ENCODE peak calls at places on chromosomes 4 and X, in five cellular contexts. D is CD8-positive, alpha-beta memory T cell; I is GM23248; U is lung; X is esophagus squamous epithelium. W is an unnamed sample. For H3K4me1 and H3K27me3, the result is how much of the 10 kb centered on the place peaks cover.

GRCh38 chrX:40415675-40416074 is 165.1 kb upstream of the ATP6AP2 start:
- DNase-seq in D (no peak), U (no peak), I (no peak), X (no peak), W (no peak)

GRCh38 chrX:40581333-40581910 is 652 bp downstream of the ATP6AP2 start:
- DNase-seq in I (peak), U (no peak), X (no peak), D (peak), W (no peak)

GRCh38 chrX:149699761-149700160 is 12.1 kb upstream of the MAGEA11 start:
- DNase-seq in X (no peak), D (no peak), U (no peak), I (no peak), W (no peak)

GRCh38 chr4:105145913-105146285 is 777 bp upstream of the TET2 start:
- DNase-seq in I (no peak), X (peak), D (peak), U (peak), W (no peak)

GRCh38 chr4:14177987-14178386 is 550.5 kb upstream of the BOD1L1 start:
- DNase-seq in D (no peak), I (no peak), X (no peak), U (no peak), W (no peak)

GRCh38 chrX:138872537-138872936 is 161.0 kb upstream of the FGF13 start:
- DNase-seq in D (no peak), U (no peak), I (peak), X (no peak), W (no peak)

GRCh38 chr4:168605411-168605810 is 108.6 kb downstream of the PALLD start:
- DNase-seq in I (peak), U (no peak), D (no peak), X (no peak), W (no peak)

GRCh38 chr4:150402968-150403367 is 179.0 kb upstream of the MAB21L2 start:
- DNase-seq in U (no peak), I (no peak), D (no peak), X (no peak), W (no peak)

GRCh38 chr4:183772361-183772760 is 113.3 kb downstream of the TRAPPC11 start:
- DNase-seq in I (no peak), D (no peak), U (no peak), X (no peak), W (no peak)

GRCh38 chr4:186018261-186018660 is 50.7 kb upstream of the TLR3 start:
- DNase-seq in X (no peak), D (no peak), U (no peak), I (no peak), W (no peak)

GRCh38 chrX:128020701-128021100 is 31.5 kb downstream of the ACTRT1 start:
- DNase-seq in I (no peak), X (no peak), U (no peak), D (no peak), W (no peak)

GRCh38 chr4:3613980-3614730 is 81.9 kb upstream of the LRPAP1 start:
- DNase-seq in D (no peak), X (no peak), I (peak), U (no peak), W (no peak)

GRCh38 chrX:69210513-69211065 is 45.3 kb upstream of the PJA1 start:
- DNase-seq in D (no peak), I (no peak), U (no peak), X (no peak), W (no peak)

GRCh38 chr4:12703076-12703475 is 781.1 kb downstream of the RAB28 start:
- DNase-seq in U (no peak), X (no peak), I (no peak), D (no peak), W (no peak)

GRCh38 chr4:12697970-12698369 is 786.2 kb downstream of the RAB28 start:
- DNase-seq in D (no peak), U (no peak), X (no peak), I (no peak), W (no peak)

GRCh38 chr4:12701384-12701783 is 782.8 kb downstream of the RAB28 start:
- DNase-seq in D (no peak), U (no peak), I (no peak), X (no peak), W (no peak)
- H3K4me1 ChIP-seq in D (under half), U (under half), I (under half), X (under half), W (under half)

DNA sequence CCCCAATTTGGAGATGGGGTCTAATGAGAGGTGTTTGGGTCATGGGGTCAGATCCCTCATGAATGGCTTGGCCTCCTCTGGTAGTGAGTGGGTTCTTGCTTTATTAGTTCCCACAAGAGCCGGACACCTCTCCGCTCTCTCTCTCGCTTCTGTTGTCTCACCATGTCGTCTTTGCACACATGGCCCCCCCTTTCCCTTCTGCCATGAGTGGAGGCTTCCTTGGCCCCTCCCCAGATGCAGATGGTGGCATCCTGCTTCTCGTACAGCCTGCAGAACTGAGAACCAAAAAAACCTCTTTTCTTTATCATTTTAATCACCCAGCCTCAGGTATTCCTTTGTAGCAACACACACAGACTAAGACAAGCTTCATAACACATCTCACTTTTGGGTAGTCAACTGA is 49.7 kb upstream of the SPRY1 start:
- DNase-seq in X (no peak), I (no peak), U (no peak), D (no peak), W (no peak)
- H3K27me3 ChIP-seq in X (under half), I (under half), U (under half), D (under half), W (under half)

GRCh38 chrX:119647089-119647488 is 40.9 kb upstream of the NKRF start:
- DNase-seq in U (no peak), I (no peak), X (no peak), D (no peak), W (no peak)

GRCh38 chrX:119648421-119648775 is 42.2 kb upstream of the NKRF start:
- DNase-seq in D (no peak), U (no peak), X (no peak), I (no peak), W (no peak)

GRCh38 chrX:119643696-119644095 is 37.5 kb upstream of the NKRF start:
- DNase-seq in I (no peak), D (no peak), X (no peak), U (no peak), W (no peak)

GRCh38 chrX:119646515-119646914 is 40.3 kb upstream of the NKRF start:
- DNase-seq in I (no peak), D (no peak), X (no peak), U (no peak), W (no peak)

DNA sequence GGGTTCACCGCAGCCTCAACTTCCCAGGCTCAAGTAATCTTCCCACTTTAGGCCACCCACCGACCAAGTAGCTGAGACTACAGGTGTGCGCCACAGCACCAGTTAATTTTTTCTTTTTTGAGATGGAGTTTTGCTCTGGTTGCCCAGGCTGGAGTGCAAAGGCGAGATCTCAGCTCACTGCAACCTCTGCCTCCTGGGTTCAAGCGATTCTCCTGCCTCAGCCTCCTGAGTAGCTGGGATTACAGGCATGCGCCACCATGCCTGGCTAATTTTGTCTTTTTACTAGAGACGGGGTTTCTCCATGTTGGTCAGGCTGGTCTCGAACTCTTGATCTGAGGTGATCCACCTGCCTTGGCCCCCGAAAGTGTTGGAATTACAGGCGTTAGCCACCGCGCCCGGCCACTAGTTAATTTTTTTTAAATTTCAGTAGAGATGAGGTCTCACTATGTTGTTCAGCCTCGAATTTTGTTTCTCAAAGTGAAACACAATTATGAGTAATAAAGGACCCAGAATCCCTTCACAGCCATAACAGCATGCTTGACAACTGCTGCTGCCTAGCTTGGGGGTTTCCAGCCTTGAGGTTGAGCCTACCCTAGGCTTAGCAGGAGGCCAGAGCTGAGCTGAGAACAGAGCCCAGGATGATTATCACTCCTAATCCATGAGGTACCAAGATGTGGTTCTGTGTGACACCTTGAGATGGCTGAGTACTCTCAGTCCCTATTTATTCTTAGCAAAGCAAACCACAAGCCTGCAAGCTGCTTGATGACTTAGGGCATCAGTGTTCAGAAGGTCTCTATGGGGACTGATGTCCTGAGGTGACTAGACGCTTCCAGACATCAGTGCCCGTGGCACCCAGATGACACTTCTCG is 41.6 kb upstream of the NKRF start:
- DNase-seq in I (no peak), U (no peak), D (peak), X (no peak), W (no peak)
- H3K4me3 ChIP-seq in I (no peak), U (no peak), D (no peak), X (no peak), W (no peak)

DNA sequence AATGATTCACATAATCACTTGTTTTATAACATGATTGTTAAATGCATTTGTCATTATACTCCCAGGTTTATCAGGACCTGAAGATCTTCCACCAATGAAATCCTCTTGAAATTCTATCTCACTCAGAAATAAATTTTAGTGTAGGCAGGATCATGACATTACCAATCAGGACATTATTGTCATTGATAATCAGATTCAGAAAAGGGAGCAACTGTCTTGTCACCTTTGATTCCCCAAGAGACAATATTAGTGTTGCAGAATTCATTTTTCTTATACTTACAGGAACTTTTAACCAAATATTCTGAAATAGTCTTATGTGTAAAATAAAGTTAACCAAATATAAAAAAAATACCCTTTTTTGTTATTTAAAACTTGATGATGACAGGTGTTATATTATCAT is 1892.5 kb upstream of the ADGRL3 start:
- DNase-seq in X (no peak), U (no peak), D (no peak), I (no peak), W (no peak)
- H3K4me1 ChIP-seq in X (under half), U (under half), D (under half), I (under half), W (under half)

DNA sequence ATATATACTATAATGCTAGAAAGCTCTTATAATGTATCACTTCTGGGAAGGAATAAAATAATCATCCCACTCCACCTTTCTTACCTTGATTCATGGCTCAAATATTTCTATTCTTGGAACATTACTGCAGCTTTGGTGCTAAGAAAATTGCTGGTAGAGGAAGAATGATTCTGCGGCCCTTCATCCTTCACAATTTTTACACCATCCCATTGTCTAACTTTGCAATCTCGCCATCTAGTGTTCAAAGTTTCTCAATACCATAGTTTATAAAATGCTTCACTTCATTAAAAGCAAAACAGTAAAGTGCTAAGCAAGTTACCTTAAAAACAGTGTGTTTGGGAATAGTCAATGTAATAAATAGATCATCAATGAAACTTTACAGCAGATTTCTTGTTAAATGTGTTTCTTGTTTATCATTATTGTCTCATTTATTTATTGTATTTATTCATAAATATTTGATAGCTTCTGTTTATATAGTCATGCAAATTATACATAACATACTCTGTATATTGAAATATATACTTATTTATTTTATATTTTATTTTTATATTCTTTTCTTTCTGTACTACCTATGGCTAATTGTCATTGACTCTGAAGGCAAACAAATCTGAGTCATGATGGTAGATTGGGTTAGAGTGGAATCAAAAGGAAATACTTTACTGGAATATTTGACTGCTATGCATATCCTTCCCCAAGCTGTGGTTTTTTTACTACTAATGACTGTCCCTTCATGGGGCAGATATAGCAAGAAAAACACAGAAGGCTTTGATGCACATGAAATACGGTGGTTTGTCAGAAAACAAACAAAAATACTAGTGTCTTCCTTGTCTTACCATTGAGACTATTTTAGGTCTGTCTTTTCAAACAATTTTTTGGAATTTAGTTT is 390.7 kb downstream of the MAPK10 start:
- DNase-seq in U (no peak), I (peak), D (no peak), X (no peak), W (no peak)
- H3K27me3 ChIP-seq in U (under half), I (under half), D (under half), X (under half), W (under half)

GRCh38 chrX:75335127-75335458 is 61.2 kb downstream of the UPRT start:
- DNase-seq in U (no peak), X (no peak), I (no peak), D (no peak), W (no peak)
- H3K4me3 ChIP-seq in U (no peak), X (no peak), I (no peak), D (no peak), W (no peak)

DNA sequence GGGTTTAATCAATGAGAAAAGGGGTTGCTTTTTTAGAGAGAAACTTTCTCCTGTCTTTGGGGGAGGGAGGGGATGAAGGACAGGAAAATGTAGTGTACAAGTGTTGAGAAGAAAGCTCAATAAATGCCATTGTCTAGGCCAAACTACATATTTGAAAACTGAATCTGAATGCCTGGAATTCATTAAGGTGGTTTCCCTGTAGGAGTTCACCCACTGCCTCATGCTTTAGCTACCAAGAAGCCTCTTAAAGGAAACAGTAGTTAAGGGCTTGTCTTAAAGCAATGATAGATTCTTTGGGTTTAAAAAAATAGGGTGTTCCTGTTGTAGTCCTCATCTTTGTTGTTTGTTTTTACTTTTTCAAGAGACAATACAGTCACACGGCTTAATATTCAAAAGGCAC is 45.8 kb downstream of the FNIP2 start:
- DNase-seq in I (peak), U (no peak), D (no peak), X (no peak), W (no peak)
- H3K4me1 ChIP-seq in I (under half), U (under half), D (under half), X (under half), W (under half)

GRCh38 chr4:100742045-100742444 is 224.2 kb upstream of the EMCN start:
- DNase-seq in D (no peak), U (no peak), X (no peak), I (peak), W (no peak)

GRCh38 chr4:100738388-100739165 is 220.8 kb upstream of the EMCN start:
- DNase-seq in D (no peak), X (no peak), I (peak), U (no peak), W (peak)

DNA sequence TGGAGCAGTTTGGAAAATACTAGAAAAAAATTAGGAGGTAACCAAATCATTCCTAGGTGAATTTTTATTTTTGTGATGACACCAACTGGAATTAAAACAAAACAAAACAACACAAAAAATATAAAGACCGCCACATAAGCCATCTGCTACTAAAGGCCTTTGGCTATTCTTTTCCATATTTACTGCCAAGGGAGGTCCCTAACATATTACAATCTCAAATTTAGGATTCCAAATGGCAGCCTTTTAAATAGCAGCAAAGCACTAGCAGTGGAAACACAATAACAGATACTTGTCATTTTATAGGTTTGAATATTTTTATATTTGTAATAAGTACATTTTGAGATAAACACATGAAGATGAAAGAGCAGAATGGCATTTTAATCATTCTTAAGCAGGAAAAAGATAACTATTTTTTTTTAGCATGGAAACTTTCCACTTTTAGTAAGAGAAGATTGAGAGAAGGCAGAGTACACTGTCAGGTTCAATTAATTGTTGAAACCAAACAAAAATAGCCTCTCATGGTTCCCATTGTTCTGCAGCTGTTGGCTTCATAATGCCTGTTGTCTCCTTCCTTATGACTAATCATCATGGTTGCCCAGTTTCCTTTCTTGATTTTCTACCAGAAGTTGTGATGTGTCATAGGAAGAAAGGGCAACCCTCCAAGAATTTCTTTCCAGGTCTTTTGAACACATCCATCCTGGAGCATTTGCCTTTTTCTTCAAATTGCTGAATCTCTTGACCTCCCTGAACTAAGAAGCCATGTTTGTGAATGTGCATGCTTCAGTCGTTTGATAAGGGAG is 219.0 kb upstream of the EMCN start:
- DNase-seq in U (no peak), I (peak), D (no peak), X (no peak), W (no peak)
- H3K27me3 ChIP-seq in U (under half), I (under half), D (under half), X (under half), W (under half)